ENCODE peak calls at places on chromosomes 12 and 14, in eight cellular contexts. One of them, this sample, is unnamed.

GRCh38 chr14:58637391-58638230 is at the start of gene DACT1:
- DNase-seq in left lung: peak; percentile 84
- DNase-seq in choroid plexus epithelial cell: peak; percentile 86
- DNase-seq in lower lobe of right lung: peak; percentile 60
- DNase-seq in GM12865: peak; percentile 77
- DNase-seq in uterus: peak; percentile 72
- DNase-seq in fibroblast of pulmonary artery: peak; percentile 80
- DNase-seq in bronchial epithelial cell: no peak
- DNase-seq in this sample: peak; percentile 77

GRCh38 chr12:69068431-69068830 is 135.5 kb upstream of the CPM start:
- DNase-seq in bronchial epithelial cell: peak; percentile 95
- DNase-seq in lower lobe of right lung: no peak
- DNase-seq in fibroblast of pulmonary artery: peak; percentile 26
- DNase-seq in GM12865: no peak
- DNase-seq in choroid plexus epithelial cell: no peak
- DNase-seq in left lung: no peak
- DNase-seq in uterus: no peak
- DNase-seq in this sample: no peak

GRCh38 chr12:1305063-1305434 is 289.3 kb downstream of the FBXL14 start:
- DNase-seq in bronchial epithelial cell: no peak
- DNase-seq in GM12865: no peak
- DNase-seq in fibroblast of pulmonary artery: no peak
- DNase-seq in lower lobe of right lung: no peak
- DNase-seq in choroid plexus epithelial cell: no peak
- DNase-seq in left lung: no peak
- DNase-seq in uterus: no peak
- DNase-seq in this sample: peak; percentile 66

GRCh38 chr14:72555609-72556000 is 338.3 kb downstream of the DPF3 start:
- DNase-seq in GM12865: no peak
- DNase-seq in lower lobe of right lung: no peak
- DNase-seq in uterus: no peak
- DNase-seq in fibroblast of pulmonary artery: no peak
- DNase-seq in choroid plexus epithelial cell: no peak
- DNase-seq in left lung: no peak
- DNase-seq in bronchial epithelial cell: no peak
- DNase-seq in this sample: no peak

GRCh38 chr14:79629891-79630560 is 581.3 kb downstream of the DIO2 start:
- DNase-seq in fibroblast of pulmonary artery: peak; percentile 7
- DNase-seq in GM12865: no peak
- DNase-seq in bronchial epithelial cell: peak; percentile 7
- DNase-seq in uterus: no peak
- DNase-seq in choroid plexus epithelial cell: peak; percentile 56
- DNase-seq in left lung: no peak
- DNase-seq in lower lobe of right lung: no peak
- DNase-seq in this sample: peak; percentile 3

GRCh38 chr14:100825691-100826331 is at the start of gene MEG3:
- DNase-seq in left lung: no peak
- DNase-seq in choroid plexus epithelial cell: peak; percentile 91
- DNase-seq in bronchial epithelial cell: peak; percentile 37
- DNase-seq in GM12865: no peak
- DNase-seq in lower lobe of right lung: no peak
- DNase-seq in fibroblast of pulmonary artery: peak; percentile 87
- DNase-seq in uterus: peak; percentile 65
- DNase-seq in this sample: peak; percentile 83

GRCh38 chr14:34718750-34719304 is 4.4 kb upstream of the CFL2 start:
- DNase-seq in left lung: no peak
- DNase-seq in GM12865: no peak
- DNase-seq in fibroblast of pulmonary artery: no peak
- DNase-seq in bronchial epithelial cell: peak; percentile 44
- DNase-seq in uterus: no peak
- DNase-seq in choroid plexus epithelial cell: peak; percentile 61
- DNase-seq in lower lobe of right lung: no peak
- DNase-seq in this sample: peak; percentile 68

GRCh38 chr12:124481257-124481750 is 86.1 kb downstream of the NCOR2 start:
- DNase-seq in bronchial epithelial cell: no peak
- DNase-seq in GM12865: no peak
- DNase-seq in left lung: peak; percentile 70
- DNase-seq in fibroblast of pulmonary artery: no peak
- DNase-seq in choroid plexus epithelial cell: no peak
- DNase-seq in lower lobe of right lung: no peak
- DNase-seq in uterus: no peak
- DNase-seq in this sample: no peak

GRCh38 chr12:116006141-116006540 is 271.4 kb downstream of the MED13L start:
- DNase-seq in lower lobe of right lung: no peak
- DNase-seq in uterus: no peak
- DNase-seq in left lung: no peak
- DNase-seq in fibroblast of pulmonary artery: no peak
- DNase-seq in choroid plexus epithelial cell: no peak
- DNase-seq in GM12865: no peak
- DNase-seq in bronchial epithelial cell: no peak
- DNase-seq in this sample: no peak

GRCh38 chr12:23721268-23721667 is 228.2 kb downstream of the SOX5 start:
- DNase-seq in uterus: no peak
- DNase-seq in GM12865: no peak
- DNase-seq in lower lobe of right lung: no peak
- DNase-seq in left lung: no peak
- DNase-seq in choroid plexus epithelial cell: no peak
- DNase-seq in fibroblast of pulmonary artery: no peak
- DNase-seq in bronchial epithelial cell: no peak
- DNase-seq in this sample: no peak

GRCh38 chr14:98689936-98690335 is 582.1 kb downstream of the BCL11B start:
- DNase-seq in GM12865: no peak
- DNase-seq in fibroblast of pulmonary artery: no peak
- DNase-seq in uterus: no peak
- DNase-seq in left lung: no peak
- DNase-seq in choroid plexus epithelial cell: no peak
- DNase-seq in bronchial epithelial cell: no peak
- DNase-seq in lower lobe of right lung: no peak
- DNase-seq in this sample: no peak

GRCh38 chr12:100593490-100593889 is 20.0 kb downstream of the GAS2L3 start:
- DNase-seq in bronchial epithelial cell: no peak
- DNase-seq in lower lobe of right lung: no peak
- DNase-seq in choroid plexus epithelial cell: peak; percentile 33
- DNase-seq in fibroblast of pulmonary artery: peak; percentile 40
- DNase-seq in uterus: no peak
- DNase-seq in GM12865: no peak
- DNase-seq in left lung: no peak
- DNase-seq in this sample: peak; percentile 39

GRCh38 chr12:132430838-132431826 is 58.8 kb upstream of the FBRSL1 start:
- DNase-seq in fibroblast of pulmonary artery: no peak
- DNase-seq in GM12865: no peak
- DNase-seq in lower lobe of right lung: no peak
- DNase-seq in choroid plexus epithelial cell: no peak
- DNase-seq in uterus: no peak
- DNase-seq in bronchial epithelial cell: no peak
- DNase-seq in left lung: peak; percentile 73
- DNase-seq in this sample: no peak

GRCh38 chr14:85234626-85235025 is 295.3 kb upstream of the FLRT2 start:
- DNase-seq in GM12865: no peak
- DNase-seq in bronchial epithelial cell: peak; percentile 88
- DNase-seq in uterus: no peak
- DNase-seq in fibroblast of pulmonary artery: no peak
- DNase-seq in left lung: no peak
- DNase-seq in choroid plexus epithelial cell: no peak
- DNase-seq in lower lobe of right lung: no peak
- DNase-seq in this sample: no peak

GRCh38 chr14:53850714-53851296 is 105.8 kb downstream of the BMP4 start:
- DNase-seq in lower lobe of right lung: no peak
- DNase-seq in uterus: no peak
- DNase-seq in GM12865: no peak
- DNase-seq in fibroblast of pulmonary artery: peak; percentile 70
- DNase-seq in left lung: no peak
- DNase-seq in bronchial epithelial cell: peak; percentile 70
- DNase-seq in choroid plexus epithelial cell: peak; percentile 16
- DNase-seq in this sample: peak; percentile 68

GRCh38 chr12:105433804-105434203 is 103.3 kb downstream of the C12orf75 start:
- DNase-seq in fibroblast of pulmonary artery: peak; percentile 87
- DNase-seq in uterus: no peak
- DNase-seq in lower lobe of right lung: no peak
- DNase-seq in GM12865: no peak
- DNase-seq in choroid plexus epithelial cell: no peak
- DNase-seq in left lung: no peak
- DNase-seq in bronchial epithelial cell: peak; percentile 96
- DNase-seq in this sample: peak; percentile 97

GRCh38 chr14:59919582-59920377 is at the start of gene LRRC9:
- DNase-seq in bronchial epithelial cell: no peak
- DNase-seq in GM12865: peak; percentile 5
- DNase-seq in lower lobe of right lung: peak; percentile 58
- DNase-seq in fibroblast of pulmonary artery: peak; percentile 10
- DNase-seq in uterus: peak; percentile 18
- DNase-seq in left lung: peak; percentile 81
- DNase-seq in choroid plexus epithelial cell: peak; percentile 55
- DNase-seq in this sample: peak; percentile 2

GRCh38 chr14:103186894-103187586 is 63.8 kb downstream of the TNFAIP2 start:
- DNase-seq in choroid plexus epithelial cell: no peak
- DNase-seq in left lung: no peak
- DNase-seq in bronchial epithelial cell: no peak
- DNase-seq in lower lobe of right lung: no peak
- DNase-seq in uterus: no peak
- DNase-seq in GM12865: no peak
- DNase-seq in fibroblast of pulmonary artery: no peak
- DNase-seq in this sample: no peak

GRCh38 chr14:103184046-103184445 is 60.8 kb downstream of the TNFAIP2 start:
- DNase-seq in choroid plexus epithelial cell: no peak
- DNase-seq in left lung: no peak
- DNase-seq in lower lobe of right lung: no peak
- DNase-seq in bronchial epithelial cell: no peak
- DNase-seq in GM12865: no peak
- DNase-seq in fibroblast of pulmonary artery: no peak
- DNase-seq in uterus: no peak
- DNase-seq in this sample: no peak

GRCh38 chr14:103186241-103186835 is 63.1 kb downstream of the TNFAIP2 start:
- DNase-seq in lower lobe of right lung: no peak
- DNase-seq in uterus: peak; percentile 10
- DNase-seq in bronchial epithelial cell: no peak
- DNase-seq in fibroblast of pulmonary artery: no peak
- DNase-seq in left lung: no peak
- DNase-seq in GM12865: no peak
- DNase-seq in choroid plexus epithelial cell: no peak
- DNase-seq in this sample: no peak

GRCh38 chr14:103187911-103188310 is 64.7 kb downstream of the TNFAIP2 start:
- DNase-seq in lower lobe of right lung: no peak
- DNase-seq in GM12865: no peak
- DNase-seq in uterus: no peak
- DNase-seq in left lung: no peak
- DNase-seq in fibroblast of pulmonary artery: no peak
- DNase-seq in choroid plexus epithelial cell: no peak
- DNase-seq in bronchial epithelial cell: no peak
- DNase-seq in this sample: no peak

GRCh38 chr14:103185051-103186027 is 62.1 kb downstream of the TNFAIP2 start:
- DNase-seq in choroid plexus epithelial cell: peak; percentile 49
- DNase-seq in fibroblast of pulmonary artery: peak; percentile 57
- DNase-seq in bronchial epithelial cell: peak; percentile 77
- DNase-seq in lower lobe of right lung: no peak
- DNase-seq in uterus: no peak
- DNase-seq in left lung: no peak
- DNase-seq in GM12865: peak; percentile 37
- DNase-seq in this sample: peak; percentile 59
- TF ChIP-seq CTCF in choroid plexus epithelial cell: peak; percentile 61
- TF ChIP-seq CTCF in fibroblast of pulmonary artery: peak; percentile 64
- TF ChIP-seq CTCF in bronchial epithelial cell: peak; percentile 35
- TF ChIP-seq CTCF in lower lobe of right lung: peak; percentile 69
- TF ChIP-seq CTCF in uterus: peak; percentile 62
- TF ChIP-seq CTCF in left lung: peak; percentile 51
- TF ChIP-seq CTCF in GM12865: peak; percentile 56
- TF ChIP-seq CTCF in this sample: peak; percentile 54

GRCh38 chr12:2618291-2618995 is 176.3 kb upstream of the FKBP4 start:
- DNase-seq in GM12865: no peak
- DNase-seq in lower lobe of right lung: no peak
- DNase-seq in fibroblast of pulmonary artery: no peak
- DNase-seq in uterus: no peak
- DNase-seq in left lung: no peak
- DNase-seq in bronchial epithelial cell: no peak
- DNase-seq in choroid plexus epithelial cell: no peak
- DNase-seq in this sample: no peak

GRCh38 chr12:2617365-2617764 is 177.4 kb upstream of the FKBP4 start:
- DNase-seq in bronchial epithelial cell: no peak
- DNase-seq in fibroblast of pulmonary artery: no peak
- DNase-seq in left lung: no peak
- DNase-seq in GM12865: no peak
- DNase-seq in uterus: no peak
- DNase-seq in choroid plexus epithelial cell: no peak
- DNase-seq in lower lobe of right lung: no peak
- DNase-seq in this sample: no peak

GRCh38 chr12:2619136-2619535 is 175.6 kb upstream of the FKBP4 start:
- DNase-seq in fibroblast of pulmonary artery: no peak
- DNase-seq in lower lobe of right lung: no peak
- DNase-seq in GM12865: no peak
- DNase-seq in uterus: no peak
- DNase-seq in bronchial epithelial cell: no peak
- DNase-seq in left lung: no peak
- DNase-seq in choroid plexus epithelial cell: no peak
- DNase-seq in this sample: no peak

GRCh38 chr12:2615665-2616387 is 178.9 kb upstream of the FKBP4 start:
- DNase-seq in left lung: no peak
- DNase-seq in fibroblast of pulmonary artery: peak; percentile 20
- DNase-seq in GM12865: no peak
- DNase-seq in uterus: no peak
- DNase-seq in bronchial epithelial cell: no peak
- DNase-seq in choroid plexus epithelial cell: peak; percentile 82
- DNase-seq in lower lobe of right lung: no peak
- DNase-seq in this sample: peak; percentile 6

GRCh38 chr12:2616763-2617162 is 178.0 kb upstream of the FKBP4 start:
- DNase-seq in fibroblast of pulmonary artery: no peak
- DNase-seq in bronchial epithelial cell: no peak
- DNase-seq in lower lobe of right lung: no peak
- DNase-seq in uterus: no peak
- DNase-seq in left lung: no peak
- DNase-seq in GM12865: no peak
- DNase-seq in choroid plexus epithelial cell: no peak
- DNase-seq in this sample: no peak
- H3K4me3 ChIP-seq in fibroblast of pulmonary artery: no peak overlapping the region
- H3K4me3 ChIP-seq in bronchial epithelial cell: no peak overlapping the region
- H3K4me3 ChIP-seq in lower lobe of right lung: no peak overlapping the region
- H3K4me3 ChIP-seq in uterus: no peak overlapping the region
- H3K4me3 ChIP-seq in left lung: no peak overlapping the region
- H3K4me3 ChIP-seq in GM12865: no peak overlapping the region
- H3K4me3 ChIP-seq in choroid plexus epithelial cell: no peak overlapping the region
- H3K4me3 ChIP-seq in this sample: no peak overlapping the region

GRCh38 chr12:46105735-46106134 is 115.4 kb upstream of the SCAF11 start:
- DNase-seq in lower lobe of right lung: no peak
- DNase-seq in choroid plexus epithelial cell: no peak
- DNase-seq in GM12865: no peak
- DNase-seq in fibroblast of pulmonary artery: no peak
- DNase-seq in bronchial epithelial cell: no peak
- DNase-seq in uterus: no peak
- DNase-seq in left lung: no peak
- DNase-seq in this sample: no peak

GRCh38 chr12:46103691-46104090 is 113.3 kb upstream of the SCAF11 start:
- DNase-seq in choroid plexus epithelial cell: no peak
- DNase-seq in uterus: no peak
- DNase-seq in bronchial epithelial cell: no peak
- DNase-seq in fibroblast of pulmonary artery: no peak
- DNase-seq in left lung: no peak
- DNase-seq in lower lobe of right lung: no peak
- DNase-seq in GM12865: no peak
- DNase-seq in this sample: no peak

GRCh38 chr12:46101121-46101869 is 110.9 kb upstream of the SCAF11 start:
- DNase-seq in lower lobe of right lung: no peak
- DNase-seq in choroid plexus epithelial cell: no peak
- DNase-seq in bronchial epithelial cell: peak; percentile 61
- DNase-seq in fibroblast of pulmonary artery: no peak
- DNase-seq in GM12865: no peak
- DNase-seq in uterus: no peak
- DNase-seq in left lung: no peak
- DNase-seq in this sample: no peak
- TF ChIP-seq CTCF in lower lobe of right lung: no peak
- TF ChIP-seq CTCF in choroid plexus epithelial cell: no peak
- TF ChIP-seq CTCF in bronchial epithelial cell: no peak
- TF ChIP-seq CTCF in fibroblast of pulmonary artery: no peak
- TF ChIP-seq CTCF in GM12865: no peak
- TF ChIP-seq CTCF in uterus: no peak
- TF ChIP-seq CTCF in left lung: no peak
- TF ChIP-seq CTCF in this sample: no peak

GRCh38 chr14:99744199-99744872 is 48.9 kb upstream of the EML1 start:
- DNase-seq in left lung: peak; percentile 9
- DNase-seq in uterus: no peak
- DNase-seq in choroid plexus epithelial cell: peak; percentile 58
- DNase-seq in lower lobe of right lung: no peak
- DNase-seq in fibroblast of pulmonary artery: peak; percentile 45
- DNase-seq in GM12865: no peak
- DNase-seq in bronchial epithelial cell: peak; percentile 51
- DNase-seq in this sample: peak; percentile 41
- H3K4me3 ChIP-seq in left lung: no peak overlapping the region
- H3K4me3 ChIP-seq in uterus: no peak overlapping the region
- H3K4me3 ChIP-seq in choroid plexus epithelial cell: no peak overlapping the region
- H3K4me3 ChIP-seq in lower lobe of right lung: no peak overlapping the region
- H3K4me3 ChIP-seq in fibroblast of pulmonary artery: no peak overlapping the region
- H3K4me3 ChIP-seq in GM12865: no peak overlapping the region
- H3K4me3 ChIP-seq in bronchial epithelial cell: no peak overlapping the region
- H3K4me3 ChIP-seq in this sample: no peak overlapping the region

This sample was measured in cardiac fibroblast.